ENCODE peak calls at places on chromosomes 13 and 19, in eight cellular contexts. W, U, B, T, N, L, K and O are unnamed samples.

GRCh38 chr13:19959831-19960672 is 1.5 kb downstream of the ZMYM2 start:
- DNase-seq in L (peak; percentile 93), K (peak; percentile 91), W (peak; percentile 87), B (peak; percentile 84), U (peak; percentile 83), T (peak; percentile 88), N (peak; percentile 95), O (peak; percentile 83)

GRCh38 chr19:45693168-45693788 is 812 bp downstream of the QPCTL start:
- DNase-seq in K (peak; percentile 93), N (peak; percentile 89), W (peak; percentile 73), T (peak; percentile 40), L (peak; percentile 95), U (peak; percentile 65), B (peak; percentile 80), O (peak; percentile 81)

GRCh38 chr19:34319230-34319585 is 45.8 kb upstream of the GPI start:
- DNase-seq in B (no peak), L (no peak), K (no peak), N (no peak), T (peak; percentile 60), W (no peak), U (no peak), O (no peak)

GRCh38 chr13:20161275-20161950 is 561 bp upstream of the GJA3 start:
- DNase-seq in L (peak; percentile 65), U (no peak), B (no peak), W (peak; percentile 68), N (peak; percentile 32), K (peak; percentile 82), T (no peak), O (no peak)

GRCh38 chr13:40235160-40235796 is 431.2 kb downstream of the FOXO1 start:
- DNase-seq in B (no peak), L (no peak), T (peak; percentile 81), N (no peak), K (no peak), W (no peak), U (no peak), O (no peak)

GRCh38 chr13:48505597-48506091 is 27.2 kb downstream of the RCBTB2 start:
- DNase-seq in N (no peak), T (peak; percentile 30), B (no peak), U (no peak), W (peak; percentile 76), K (no peak), L (no peak), O (no peak)

GRCh38 chr13:75123428-75123827 is 358.5 kb downstream of the TBC1D4 start:
- DNase-seq in K (no peak), B (no peak), U (no peak), N (no peak), W (no peak), L (no peak), T (no peak), O (no peak)

GRCh38 chr13:75326173-75327131 is 155.5 kb downstream of the TBC1D4 start:
- DNase-seq in B (no peak), L (peak; percentile 50), T (no peak), W (no peak), N (peak; percentile 9), U (peak; percentile 17), K (no peak), O (no peak)

GRCh38 chr13:50450279-50450678 is 393.2 kb downstream of the DLEU7 start:
- DNase-seq in U (no peak), K (no peak), T (no peak), L (no peak), W (no peak), N (no peak), B (no peak), O (no peak)

GRCh38 chr13:33284916-33285315 is 639 bp downstream of the STARD13 start:
- DNase-seq in W (no peak), L (no peak), B (no peak), U (peak; percentile 27), K (no peak), N (peak; percentile 23), T (peak; percentile 74), O (no peak)

GRCh38 chr13:85137516-85137915 is 661.7 kb downstream of the SLITRK6 start:
- DNase-seq in T (peak; percentile 49), N (no peak), K (no peak), L (no peak), U (no peak), W (no peak), B (no peak), O (no peak)

GRCh38 chr19:41928221-41928683 is at the start of gene ERFL:
- DNase-seq in W (no peak), K (no peak), L (peak; percentile 64), U (no peak), N (no peak), T (no peak), B (no peak), O (no peak)

GRCh38 chr13:40381935-40382764 is 284.3 kb downstream of the FOXO1 start:
- DNase-seq in B (no peak), K (no peak), W (no peak), N (no peak), T (no peak), U (no peak), L (peak; percentile 65), O (no peak)

GRCh38 chr13:33723772-33724435 is 94.0 kb upstream of the RFC3 start:
- DNase-seq in L (peak; percentile 91), K (no peak), T (peak; percentile 78), N (peak; percentile 89), W (peak; percentile 68), B (peak; percentile 66), U (peak; percentile 84), O (peak; percentile 62)

GRCh38 chr13:67071918-67072598 is 158.1 kb downstream of the PCDH9 start:
- DNase-seq in L (no peak), B (no peak), T (no peak), U (no peak), K (no peak), W (no peak), N (no peak), O (no peak)

GRCh38 chr13:65555973-65556372 is 1674.2 kb downstream of the PCDH9 start:
- DNase-seq in N (no peak), T (no peak), K (no peak), U (no peak), W (no peak), L (no peak), B (no peak), O (no peak)

GRCh38 chr13:77022341-77022740 is 4.6 kb downstream of the FBXL3 start:
- DNase-seq in T (peak; percentile 40), W (no peak), K (no peak), U (peak; percentile 33), L (no peak), B (no peak), N (peak; percentile 19), O (no peak)

GRCh38 chr13:99606322-99607089 is 105.2 kb downstream of the TM9SF2 start:
- DNase-seq in B (peak; percentile 91), K (peak; percentile 99), T (peak; percentile 47), W (peak; percentile 91), N (peak; percentile 93), U (peak; percentile 60), L (peak; percentile 98), O (peak; percentile 87)
- H3K4me3 ChIP-seq in B (peak within 1 kb of the TSS; percentile 73), K (peak within 1 kb of the TSS; percentile 68), T (peak within 1 kb of the TSS; percentile 75), W (peak within 1 kb of the TSS; percentile 91), N (peak within 1 kb of the TSS; percentile 43), U (peak within 1 kb of the TSS; percentile 80), L (peak within 1 kb of the TSS; percentile 91), O (peak within 1 kb of the TSS; percentile 89)

DNA sequence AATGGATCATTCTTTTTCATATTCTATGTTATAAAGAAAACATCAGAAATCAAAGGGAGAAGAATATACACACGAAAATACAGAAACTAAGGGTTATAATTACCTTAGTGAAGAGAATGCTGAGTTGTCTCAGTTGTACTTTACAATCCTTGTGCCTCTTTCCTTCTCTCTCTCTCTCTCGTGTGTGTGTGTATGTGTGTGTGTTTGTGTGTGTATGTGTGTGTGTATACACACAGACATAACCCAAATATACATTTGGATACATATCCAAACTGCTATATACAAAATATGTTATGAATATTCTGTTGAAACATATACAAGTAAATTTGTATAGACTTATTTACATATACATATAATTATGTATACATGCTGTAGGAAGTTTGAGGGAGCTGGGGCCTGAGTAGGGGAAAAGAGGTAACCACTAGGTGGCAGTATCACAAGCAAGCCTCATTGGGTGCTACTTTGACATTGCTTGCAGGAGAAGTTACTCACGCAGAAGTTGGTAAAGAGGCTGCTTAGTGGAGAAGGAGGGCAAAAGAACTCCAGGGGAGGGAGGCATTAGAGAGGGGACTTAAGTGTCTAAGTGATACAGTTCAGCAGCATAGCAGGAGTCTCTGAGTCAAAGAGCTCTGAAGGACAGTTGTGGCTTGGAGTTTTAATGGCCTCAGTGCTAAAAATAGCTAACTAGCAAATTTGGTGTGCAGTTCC is 465.1 kb upstream of the PCDH20 start:
- DNase-seq in T (peak; percentile 52), B (no peak), U (no peak), W (no peak), N (peak; percentile 65), L (peak; percentile 75), K (no peak), O (no peak)
- TF ChIP-seq CTCF in T (peak; percentile 70), B (no peak), U (peak; percentile 74), W (no peak), N (peak; percentile 49), L (peak; percentile 90), K (peak; percentile 26), O (no peak)

DNA sequence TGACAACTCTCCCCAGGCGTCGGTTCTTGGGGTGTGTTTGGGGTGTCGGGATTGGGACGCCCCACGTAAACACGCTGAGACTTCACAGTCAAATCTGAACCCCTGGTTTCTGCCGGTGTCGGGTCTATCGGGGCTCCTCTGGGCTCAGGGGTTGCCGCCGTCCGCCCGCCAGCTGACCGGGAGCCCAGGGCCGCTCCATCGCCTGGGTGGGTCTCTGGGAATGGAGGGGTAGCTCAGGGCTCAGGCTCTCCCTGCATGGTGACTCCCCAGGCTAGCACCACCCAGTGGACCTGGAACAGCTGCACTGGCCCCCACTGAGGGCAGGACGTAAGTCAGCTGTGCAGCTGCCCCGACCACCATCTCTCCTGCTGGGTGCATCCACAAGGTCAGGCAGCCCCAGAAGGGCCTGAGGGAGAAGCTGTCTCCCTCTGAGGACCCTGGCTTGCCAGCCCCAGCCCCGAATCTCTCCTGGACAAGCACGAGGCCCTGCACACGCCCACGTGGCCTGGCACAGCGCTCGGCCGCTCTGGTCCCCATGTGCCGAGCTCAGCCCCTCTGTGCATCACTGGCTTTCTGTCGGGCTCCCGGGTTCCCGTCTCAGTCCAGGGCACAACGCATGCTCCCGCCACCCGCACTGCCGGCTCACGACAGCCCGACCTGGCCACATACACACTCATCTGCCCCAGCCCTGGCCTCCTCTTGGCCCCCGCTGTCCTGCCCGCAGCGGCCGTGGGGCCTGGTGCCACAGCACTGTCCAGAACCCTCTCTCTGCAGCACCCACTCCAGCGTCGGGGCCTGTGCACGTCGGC is 6.1 kb downstream of the RNF126 start:
- DNase-seq in T (no peak), N (no peak), K (no peak), W (no peak), L (no peak), B (no peak), U (no peak), O (no peak)
- H3K36me3 ChIP-seq in T (peaks cover 28% of the 10 kb centered on the region), N (no peaks in the 10 kb centered on the region), K (no peaks in the 10 kb centered on the region), W (peaks cover 32% of the 10 kb centered on the region), L (peaks cover 15% of the 10 kb centered on the region), B (no peaks in the 10 kb centered on the region), U (peaks cover 35% of the 10 kb centered on the region), O (peaks cover 20% of the 10 kb centered on the region)

DNA sequence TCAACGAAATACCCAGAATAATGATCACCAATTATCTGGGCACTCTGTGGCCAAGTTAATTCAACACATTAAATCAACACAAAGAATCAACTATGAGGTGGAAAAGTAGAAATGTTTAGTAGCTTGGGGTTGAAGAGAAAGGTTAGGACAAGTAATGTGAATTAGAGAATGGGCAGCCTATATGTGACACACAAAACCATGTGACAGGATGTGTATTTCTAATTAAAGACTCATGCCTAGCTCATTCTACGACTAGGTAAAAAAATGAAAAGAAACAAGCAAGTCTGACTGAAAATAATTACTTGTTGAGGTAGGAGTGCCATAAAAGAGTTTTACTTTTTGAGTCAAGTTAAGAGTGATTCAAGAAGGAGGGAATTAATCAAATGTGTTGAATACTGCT is 2646.0 kb upstream of the PCDH20 start:
- DNase-seq in N (no peak), K (no peak), W (no peak), U (no peak), B (no peak), L (no peak), T (no peak), O (no peak)
- H3K4me3 ChIP-seq in N (no peak overlapping the region), K (no peak overlapping the region), W (no peak overlapping the region), U (no peak overlapping the region), B (no peak overlapping the region), L (no peak overlapping the region), T (no peak overlapping the region), O (no peak overlapping the region)